ENCODE peak calls at places on chromosome 16, in seven cellular contexts. N is HCT116, I is MM.1S, L is OCI-LY7, V is GM23338, Z is PC-3, X is hepatocyte. E is an unnamed sample.

GRCh38 chr16:27203429-27204231 is at the start of gene KDM8:
- DNase-seq in V (peak; percentile 98), N (peak; percentile 98), X (peak; percentile 100), Z (peak; percentile 98), I (peak; percentile 100), L (peak; percentile 100), E (peak; percentile 100)

GRCh38 chr16:15529673-15530072 is 95.3 kb downstream of the BMERB1 start:
- DNase-seq in V (no peak), N (no peak), L (no peak), Z (no peak), I (no peak), X (no peak), E (no peak)

GRCh38 chr16:55257971-55258613 is 65.9 kb upstream of the IRX6 start:
- DNase-seq in X (peak; percentile 66), N (peak; percentile 58), Z (peak; percentile 31), L (peak; percentile 51), V (peak; percentile 86), I (no peak), E (peak; percentile 79)

GRCh38 chr16:56226187-56226586 is 34.9 kb downstream of the GNAO1 start:
- DNase-seq in X (no peak), V (no peak), N (no peak), Z (no peak), I (no peak), L (no peak), E (no peak)

GRCh38 chr16:1773703-1774455 is 945 bp upstream of the MRPS34 start:
- DNase-seq in Z (no peak), X (no peak), I (no peak), L (peak; percentile 50), N (no peak), V (no peak), E (no peak)

GRCh38 chr16:75456971-75457370 is 7.5 kb downstream of the TMEM170A start:
- DNase-seq in Z (no peak), L (no peak), I (no peak), X (no peak), N (no peak), V (no peak), E (no peak)

GRCh38 chr16:88427376-88427775 is 25.7 kb upstream of the ZFPM1 start:
- DNase-seq in N (no peak), L (no peak), X (no peak), V (no peak), Z (no peak), I (no peak), E (no peak)

GRCh38 chr16:84874004-84874435 is 54.2 kb downstream of the CRISPLD2 start:
- DNase-seq in Z (no peak), N (no peak), X (no peak), L (peak; percentile 55), I (no peak), V (no peak), E (no peak)

GRCh38 chr16:68470461-68471150 is 22.3 kb upstream of the SMPD3 start:
- DNase-seq in Z (no peak), L (peak; percentile 42), V (no peak), N (no peak), I (peak; percentile 85), X (no peak), E (no peak)

GRCh38 chr16:68235882-68236803 is at the start of gene ESRP2:
- DNase-seq in X (peak; percentile 95), V (peak; percentile 85), N (peak; percentile 84), Z (peak; percentile 88), L (no peak), I (no peak), E (peak; percentile 62)

GRCh38 chr16:54930034-54930938 is at the start of gene IRX5:
- DNase-seq in I (peak; percentile 87), X (peak; percentile 95), Z (peak; percentile 12), V (peak; percentile 91), N (peak; percentile 63), L (peak; percentile 89), E (peak; percentile 96)

GRCh38 chr16:87635541-87636049 is 33.3 kb downstream of the JPH3 start:
- DNase-seq in Z (peak; percentile 57), L (peak; percentile 84), I (peak; percentile 11), N (peak; percentile 59), X (peak; percentile 58), V (peak; percentile 61), E (peak; percentile 73)

GRCh38 chr16:48126801-48127644 is 28.8 kb downstream of the ABCC12 start:
- DNase-seq in I (no peak), V (no peak), X (peak; percentile 66), N (no peak), Z (peak; percentile 92), L (no peak), E (no peak)

GRCh38 chr16:87527055-87527724 is 34.4 kb upstream of the ZCCHC14 start:
- DNase-seq in I (no peak), V (no peak), X (no peak), L (no peak), N (no peak), Z (no peak), E (no peak)

GRCh38 chr16:68369697-68370096 is 58.9 kb downstream of the PRMT7 start:
- DNase-seq in Z (no peak), X (no peak), V (no peak), N (no peak), L (no peak), I (peak; percentile 89), E (no peak)

GRCh38 chr16:2686912-2687507 is 4.7 kb downstream of the KCTD5 start:
- DNase-seq in Z (no peak), I (peak; percentile 86), L (peak; percentile 57), N (no peak), V (no peak), X (no peak), E (no peak)

GRCh38 chr16:3101018-3101840 is 2.1 kb upstream of the ZSCAN10 start:
- DNase-seq in Z (peak; percentile 13), X (peak; percentile 68), N (no peak), I (peak; percentile 46), L (peak; percentile 84), V (peak; percentile 90), E (peak; percentile 79)

GRCh38 chr16:85383836-85384825 is 229.0 kb upstream of the GSE1 start:
- DNase-seq in Z (no peak), X (no peak), I (no peak), V (no peak), N (no peak), L (no peak), E (no peak)

GRCh38 chr16:78874241-78874983 is 726.1 kb downstream of the MAF start:
- DNase-seq in I (no peak), Z (no peak), N (no peak), V (no peak), X (no peak), L (no peak), E (no peak)

DNA sequence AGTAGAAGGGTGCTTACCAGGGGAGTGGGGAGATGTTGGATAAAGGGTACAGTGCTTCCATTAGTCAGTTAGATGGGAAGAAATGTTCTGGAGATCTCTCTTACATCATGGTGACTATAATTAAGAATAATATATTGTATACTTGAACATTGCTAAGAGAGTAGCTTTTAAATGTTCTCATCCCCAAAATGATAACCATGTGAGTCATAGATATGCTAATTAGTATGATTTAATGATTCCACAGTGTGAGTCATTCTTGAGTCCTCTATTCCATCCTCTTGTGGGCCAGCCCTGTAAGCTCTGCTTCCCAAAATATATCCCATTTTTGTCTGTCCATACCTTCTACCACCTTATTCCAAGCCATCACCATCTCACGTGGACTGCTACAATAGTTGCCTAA is 80.6 kb upstream of the CDH11 start:
- DNase-seq in V (no peak), L (no peak), N (no peak), X (no peak), Z (peak; percentile 25), I (no peak), E (no peak)
- TF ChIP-seq CTCF in V (no peak), L (no peak), N (no peak), X (no peak), Z (no peak), I (no peak), E (no peak)

GRCh38 chr16:81599034-81599744 is 154.6 kb downstream of the CMIP start:
- DNase-seq in Z (peak; percentile 84), I (no peak), X (no peak), V (no peak), N (no peak), L (no peak), E (no peak)

GRCh38 chr16:81602377-81602776 is 157.8 kb downstream of the CMIP start:
- DNase-seq in V (no peak), X (no peak), L (no peak), N (no peak), I (no peak), Z (no peak), E (no peak)

GRCh38 chr16:81601008-81601428 is 156.4 kb downstream of the CMIP start:
- DNase-seq in X (peak; percentile 46), L (no peak), N (no peak), V (no peak), Z (peak; percentile 60), I (no peak), E (no peak)

GRCh38 chr16:81601601-81602251 is 157.1 kb downstream of the CMIP start:
- DNase-seq in X (no peak), Z (peak; percentile 35), I (no peak), V (no peak), N (no peak), L (no peak), E (no peak)

DNA sequence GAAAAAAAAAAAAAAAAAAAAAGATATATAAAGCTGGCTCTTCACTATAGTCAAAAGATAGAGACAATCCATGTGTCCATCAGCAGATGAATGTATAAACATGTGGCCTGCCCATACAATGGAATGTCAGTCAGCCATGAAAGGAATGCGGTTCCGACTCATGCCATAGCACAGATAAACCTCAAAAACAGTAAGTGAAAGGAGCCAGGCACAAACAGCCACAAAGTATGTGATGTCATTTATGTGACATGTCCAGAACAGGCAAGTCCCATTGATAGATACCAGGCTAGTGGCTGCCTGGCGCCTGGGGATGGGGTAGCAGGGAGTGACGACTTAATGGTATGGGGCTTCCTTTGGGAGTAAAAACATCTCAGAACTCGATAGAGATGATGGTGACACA is 155.7 kb downstream of the CMIP start:
- DNase-seq in X (peak; percentile 47), Z (peak; percentile 76), N (no peak), V (no peak), I (no peak), L (no peak), E (peak; percentile 35)
- TF ChIP-seq EZH2phosphoT487 in X (no peak), Z (no peak), N (no peak), V (no peak), I (no peak), L (no peak), E (no peak)

DNA sequence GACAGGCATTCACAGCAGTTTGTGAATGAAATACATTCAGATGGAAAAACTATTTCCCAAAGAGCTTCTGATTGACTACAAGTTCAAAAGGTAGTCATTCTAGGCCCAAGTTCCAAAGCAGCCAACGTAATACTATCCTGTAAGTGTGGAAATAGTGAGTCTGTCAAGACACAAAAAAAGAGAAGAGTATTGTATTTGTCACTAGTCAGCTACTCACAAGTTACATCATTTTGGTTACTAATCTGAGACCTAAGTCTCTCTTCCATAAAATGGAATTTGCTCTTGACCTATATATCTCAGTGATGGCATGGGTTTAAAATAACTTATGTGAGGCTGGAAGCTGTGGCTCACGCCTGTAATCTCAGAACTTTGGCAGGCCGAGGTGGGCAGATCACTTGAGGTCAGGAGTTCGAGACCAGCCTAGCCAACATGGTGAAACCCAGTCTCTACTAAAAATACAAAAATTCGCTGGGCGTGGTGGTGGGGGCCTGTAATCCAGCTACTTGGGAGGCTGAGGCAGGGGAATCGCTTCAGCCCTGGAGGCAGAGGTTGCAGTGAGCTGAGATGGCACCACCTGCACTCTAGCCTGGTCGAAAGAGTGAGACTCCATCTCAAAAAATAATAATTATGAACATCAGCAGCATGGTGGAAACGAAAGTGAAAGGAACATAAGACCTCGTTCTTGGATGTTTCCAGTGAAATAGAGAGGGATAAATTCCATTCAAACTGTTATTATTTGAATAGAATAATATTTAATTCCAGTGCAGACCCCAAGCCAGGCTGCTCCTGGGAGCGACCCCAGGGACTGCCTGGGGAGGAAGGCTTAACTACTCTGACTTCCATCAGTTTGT is 2.9 kb downstream of the CMC2 start:
- DNase-seq in L (peak; percentile 6), V (no peak), Z (no peak), I (peak; percentile 15), N (no peak), X (no peak), E (no peak)
- H3K4me3 ChIP-seq in L (peak overlapping the region; percentile 75), V (no peak overlapping the region), Z (peak overlapping the region; percentile 99), I (peak overlapping the region; percentile 54), N (no peak overlapping the region), X (no peak overlapping the region), E (no peak overlapping the region)

GRCh38 chr16:20944861-20945390 is 44.4 kb downstream of the LYRM1 start:
- DNase-seq in N (no peak), I (peak; percentile 20), Z (peak; percentile 25), L (peak; percentile 29), X (no peak), V (peak; percentile 16), E (no peak)
- TF ChIP-seq CTCF in N (no peak), I (no peak), Z (no peak), L (peak; percentile 65), X (no peak), V (no peak), E (no peak)